ENCODE peak calls at places on chromosome 4, in four cellular contexts. P, S, C and D are unnamed samples.

GRCh38 chr4:100462206-100462605 is 55.6 kb downstream of the EMCN start:
- DNase-seq in P (no peak), S (no peak), C (peak; percentile 2), D (no peak)

GRCh38 chr4:870951-871350 is 45.0 kb upstream of the CPLX1 start:
- DNase-seq in P (no peak), S (no peak), C (no peak), D (no peak)

GRCh38 chr4:7979652-7979968 is 39.9 kb upstream of the AFAP1 start:
- DNase-seq in P (no peak), S (no peak), C (no peak), D (no peak)

GRCh38 chr4:143084566-143084965 is 100.2 kb upstream of the USP38 start:
- DNase-seq in P (no peak), S (no peak), C (no peak), D (peak; percentile 1)

GRCh38 chr4:155807021-155807420 is 48.2 kb downstream of the GUCY1B1 start:
- DNase-seq in P (no peak), S (no peak), C (peak; percentile 61), D (no peak)

GRCh38 chr4:26257850-26258249 is 63.0 kb upstream of the RBPJ start:
- DNase-seq in P (no peak), S (no peak), C (no peak), D (no peak)

GRCh38 chr4:53937918-53938317 is 126.5 kb downstream of the CHIC2 start:
- DNase-seq in P (no peak), S (no peak), C (peak; percentile 52), D (no peak)

GRCh38 chr4:124157781-124158180 is 554.8 kb downstream of the ANKRD50 start:
- DNase-seq in P (no peak), S (no peak), C (no peak), D (no peak)

GRCh38 chr4:17153572-17153971 is 255.1 kb upstream of the LDB2 start:
- DNase-seq in P (no peak), S (no peak), C (no peak), D (no peak)

GRCh38 chr4:153153339-153153851 is 50.8 kb upstream of the TRIM2 start:
- DNase-seq in P (peak; percentile 28), S (peak; percentile 70), C (no peak), D (no peak)

GRCh38 chr4:111070390-111070789 is 447.5 kb upstream of the PITX2 start:
- DNase-seq in P (no peak), S (no peak), C (no peak), D (no peak)

GRCh38 chr4:110637408-110638131 is 14.7 kb upstream of the PITX2 start:
- DNase-seq in P (no peak), S (no peak), C (no peak), D (no peak)

GRCh38 chr4:42906906-42907774 is 14.6 kb downstream of the GRXCR1 start:
- DNase-seq in P (peak; percentile 18), S (no peak), C (no peak), D (peak; percentile 62)

GRCh38 chr4:132297346-132297745 is 851.7 kb upstream of the PCDH10 start:
- DNase-seq in P (no peak), S (no peak), C (no peak), D (no peak)

GRCh38 chr4:186081202-186081807 is 12.3 kb downstream of the TLR3 start:
- DNase-seq in P (no peak), S (no peak), C (no peak), D (no peak)

GRCh38 chr4:186079698-186080097 is 10.7 kb downstream of the TLR3 start:
- DNase-seq in P (no peak), S (no peak), C (no peak), D (no peak)

GRCh38 chr4:186074189-186074588 is 5.2 kb downstream of the TLR3 start:
- DNase-seq in P (no peak), S (peak; percentile 81), C (no peak), D (no peak)

GRCh38 chr4:186078977-186079697 is 10.2 kb downstream of the TLR3 start:
- DNase-seq in P (no peak), S (no peak), C (no peak), D (no peak)
- H3K4me3 ChIP-seq in P (no peak overlapping the region), S (no peak overlapping the region), C (no peak overlapping the region), D (no peak overlapping the region)

GRCh38 chr4:55347610-55348228 is 1.7 kb downstream of the SRD5A3 start:
- DNase-seq in P (no peak), S (no peak), C (no peak), D (no peak)
- TF ChIP-seq CTCF in P (no peak), S (no peak), C (no peak), D (no peak)

DNA sequence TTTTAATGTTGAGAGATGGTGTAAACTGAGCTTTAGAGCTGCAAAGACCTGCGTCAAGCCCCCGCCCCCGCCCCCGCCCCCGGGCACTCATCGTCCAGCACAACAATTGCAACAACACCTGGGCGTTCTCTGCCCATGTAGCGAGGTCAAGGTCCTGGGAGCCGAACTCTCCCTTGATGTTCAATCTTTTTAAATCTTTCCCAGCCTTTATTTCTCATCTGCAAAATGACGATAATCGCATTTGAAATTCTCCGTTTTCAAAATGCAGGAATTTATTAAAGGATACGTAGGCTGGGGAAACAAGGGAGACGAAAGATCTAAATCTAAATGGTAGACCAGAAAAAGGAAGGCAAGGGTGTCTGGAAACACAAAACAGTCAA is 648 bp upstream of the MSMO1 start:
- DNase-seq in P (no peak), S (no peak), C (no peak), D (no peak)
- H3K4me3 ChIP-seq in P (peak overlapping the region; percentile 91), S (peak overlapping the region; percentile 82), C (peak overlapping the region; percentile 66), D (peak overlapping the region; percentile 61)

DNA sequence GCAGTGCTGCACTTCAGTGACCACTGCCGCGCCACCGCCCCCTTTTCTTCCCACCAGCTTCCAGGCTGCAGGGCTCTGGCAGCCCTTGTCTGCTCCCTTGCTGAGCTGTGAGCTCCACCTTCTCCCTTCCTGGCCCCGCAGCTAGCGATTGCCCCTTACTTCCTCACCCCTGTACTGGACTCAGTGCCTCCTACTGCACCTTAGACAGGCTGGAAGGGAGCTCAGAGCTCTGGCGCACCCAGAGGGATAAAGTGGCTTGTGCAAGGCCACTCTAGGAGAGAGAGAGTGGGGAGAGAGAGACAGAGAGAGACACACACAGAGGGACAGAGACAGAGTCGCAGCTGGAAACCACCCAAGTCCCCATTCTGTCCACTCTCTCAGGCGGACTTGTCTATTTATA is 6.0 kb downstream of the RASL11B start:
- DNase-seq in P (no peak), S (peak; percentile 43), C (no peak), D (no peak)
- TF ChIP-seq CTCF in P (no peak), S (no peak), C (no peak), D (no peak)

DNA sequence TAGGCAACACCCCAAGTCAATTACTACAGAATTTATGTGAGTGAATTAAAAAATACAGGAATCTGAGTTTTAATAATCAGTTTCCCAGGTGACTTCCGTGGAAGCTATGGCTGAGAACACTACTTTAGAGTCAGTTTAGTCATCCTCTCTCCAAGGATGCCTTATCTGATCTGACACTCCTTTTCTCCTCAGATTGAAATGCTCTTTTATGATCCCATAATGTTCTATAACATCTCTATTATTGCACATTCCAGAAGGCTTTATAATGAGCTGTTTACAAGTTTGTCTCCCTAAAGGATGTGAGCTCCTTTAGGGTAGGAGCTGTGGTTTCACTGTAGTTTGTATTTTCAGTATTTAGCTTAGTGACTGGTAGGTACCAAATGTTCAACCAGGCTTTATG is 90.0 kb downstream of the GPRIN3 start:
- DNase-seq in P (no peak), S (no peak), C (no peak), D (no peak)
- H3K4me3 ChIP-seq in P (no peak overlapping the region), S (no peak overlapping the region), C (no peak overlapping the region), D (no peak overlapping the region)

GRCh38 chr4:185016101-185016940 is 2.0 kb upstream of the HELT start:
- DNase-seq in P (no peak), S (no peak), C (no peak), D (no peak)

GRCh38 chr4:185016946-185017797 is 1.1 kb upstream of the HELT start:
- DNase-seq in P (no peak), S (no peak), C (no peak), D (no peak)

GRCh38 chr4:185017964-185018772 is at the start of gene HELT:
- DNase-seq in P (no peak), S (no peak), C (no peak), D (no peak)

GRCh38 chr4:185013715-185014114 is 4.6 kb upstream of the HELT start:
- DNase-seq in P (no peak), S (no peak), C (no peak), D (no peak)

DNA sequence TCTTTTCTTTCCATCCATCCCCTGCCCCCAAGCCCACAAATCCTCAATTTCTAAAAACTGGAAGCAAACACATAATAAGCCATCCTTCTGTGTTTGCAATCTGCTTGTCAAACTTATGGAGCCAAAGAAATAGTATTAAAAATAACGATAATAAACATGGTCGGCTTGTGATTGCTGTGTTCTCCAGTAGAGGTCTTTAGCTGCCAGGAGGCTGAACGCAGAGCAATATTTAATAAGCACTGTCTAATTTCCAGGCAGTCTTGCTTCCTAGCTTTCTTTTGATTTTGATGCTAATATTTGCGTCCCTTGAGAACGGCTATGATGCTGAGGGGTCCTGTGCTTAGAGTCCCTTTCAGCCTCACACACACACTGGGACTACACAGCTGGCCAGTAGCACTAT is 3.2 kb upstream of the HELT start:
- DNase-seq in P (no peak), S (no peak), C (no peak), D (no peak)
- TF ChIP-seq CTCF in P (no peak), S (no peak), C (no peak), D (peak; percentile 9)